ENCODE peak calls at places on chromosomes 2 and 18, in seven cellular contexts. One of them, this sample, is unnamed.

GRCh38 chr18:28136071-28136470 is 40.9 kb downstream of the CDH2 start:
- DNase-seq in H9: no peak
- DNase-seq in lower lobe of right lung: no peak
- DNase-seq in mucosa of descending colon: no peak
- DNase-seq in right lobe of liver: no peak
- DNase-seq in MG63: no peak
- DNase-seq in transverse colon: no peak
- DNase-seq in this sample: no peak

GRCh38 chr2:225534697-225535096 is 135.2 kb downstream of the NYAP2 start:
- DNase-seq in transverse colon: no peak
- DNase-seq in MG63: no peak
- DNase-seq in right lobe of liver: no peak
- DNase-seq in mucosa of descending colon: no peak
- DNase-seq in lower lobe of right lung: no peak
- DNase-seq in H9: no peak
- DNase-seq in this sample: no peak

GRCh38 chr2:106869512-106870276 is 16.3 kb downstream of the ST6GAL2 start:
- DNase-seq in mucosa of descending colon: no peak
- DNase-seq in transverse colon: no peak
- DNase-seq in right lobe of liver: no peak
- DNase-seq in H9: peak; percentile 38
- DNase-seq in MG63: no peak
- DNase-seq in lower lobe of right lung: no peak
- DNase-seq in this sample: no peak

GRCh38 chr2:222752731-222753130 is 81.3 kb downstream of the MOGAT1 start:
- DNase-seq in right lobe of liver: no peak
- DNase-seq in lower lobe of right lung: no peak
- DNase-seq in transverse colon: no peak
- DNase-seq in MG63: no peak
- DNase-seq in H9: no peak
- DNase-seq in mucosa of descending colon: no peak
- DNase-seq in this sample: no peak

GRCh38 chr2:85503611-85504433 is 35.1 kb upstream of the MAT2A start:
- DNase-seq in right lobe of liver: no peak
- DNase-seq in MG63: peak; percentile 97
- DNase-seq in H9: no peak
- DNase-seq in lower lobe of right lung: no peak
- DNase-seq in transverse colon: no peak
- DNase-seq in mucosa of descending colon: no peak
- DNase-seq in this sample: peak; percentile 76

GRCh38 chr2:225920621-225921020 is 521.1 kb downstream of the NYAP2 start:
- DNase-seq in MG63: no peak
- DNase-seq in transverse colon: no peak
- DNase-seq in right lobe of liver: no peak
- DNase-seq in H9: no peak
- DNase-seq in lower lobe of right lung: no peak
- DNase-seq in mucosa of descending colon: no peak
- DNase-seq in this sample: peak; percentile 76

GRCh38 chr2:42590176-42590575 is 21.7 kb downstream of the MTA3 start:
- DNase-seq in mucosa of descending colon: no peak
- DNase-seq in right lobe of liver: no peak
- DNase-seq in H9: no peak
- DNase-seq in MG63: no peak
- DNase-seq in transverse colon: no peak
- DNase-seq in lower lobe of right lung: no peak
- DNase-seq in this sample: no peak

GRCh38 chr2:31475692-31476091 is 61.1 kb upstream of the XDH start:
- DNase-seq in MG63: peak; percentile 32
- DNase-seq in H9: no peak
- DNase-seq in transverse colon: no peak
- DNase-seq in right lobe of liver: no peak
- DNase-seq in mucosa of descending colon: no peak
- DNase-seq in lower lobe of right lung: no peak
- DNase-seq in this sample: peak; percentile 61

GRCh38 chr2:141554810-141555209 is 576.0 kb downstream of the LRP1B start:
- DNase-seq in right lobe of liver: no peak
- DNase-seq in mucosa of descending colon: peak; percentile 7
- DNase-seq in lower lobe of right lung: no peak
- DNase-seq in MG63: no peak
- DNase-seq in H9: peak; percentile 34
- DNase-seq in transverse colon: no peak
- DNase-seq in this sample: peak; percentile 41

GRCh38 chr2:171999604-172000469 is at the start of gene METAP1D:
- DNase-seq in H9: peak; percentile 95
- DNase-seq in lower lobe of right lung: peak; percentile 94
- DNase-seq in MG63: peak; percentile 94
- DNase-seq in transverse colon: peak; percentile 92
- DNase-seq in right lobe of liver: peak; percentile 96
- DNase-seq in mucosa of descending colon: peak; percentile 90
- DNase-seq in this sample: peak; percentile 87

GRCh38 chr2:75053484-75054112 is 95.2 kb downstream of the POLE4 start:
- DNase-seq in transverse colon: peak; percentile 9
- DNase-seq in H9: peak; percentile 82
- DNase-seq in lower lobe of right lung: no peak
- DNase-seq in mucosa of descending colon: peak; percentile 35
- DNase-seq in MG63: peak; percentile 15
- DNase-seq in right lobe of liver: no peak
- DNase-seq in this sample: no peak

GRCh38 chr2:96923810-96924774 is 54.2 kb upstream of the SEMA4C start:
- DNase-seq in lower lobe of right lung: no peak
- DNase-seq in right lobe of liver: no peak
- DNase-seq in mucosa of descending colon: no peak
- DNase-seq in transverse colon: no peak
- DNase-seq in H9: no peak
- DNase-seq in MG63: no peak
- DNase-seq in this sample: no peak

GRCh38 chr2:69222984-69223658 is 163.9 kb downstream of the GFPT1 start:
- DNase-seq in transverse colon: peak; percentile 30
- DNase-seq in right lobe of liver: no peak
- DNase-seq in lower lobe of right lung: no peak
- DNase-seq in MG63: peak; percentile 62
- DNase-seq in mucosa of descending colon: peak; percentile 64
- DNase-seq in H9: no peak
- DNase-seq in this sample: peak; percentile 50

GRCh38 chr18:12621737-12622306 is 36.1 kb downstream of the SPIRE1 start:
- DNase-seq in MG63: peak; percentile 26
- DNase-seq in H9: no peak
- DNase-seq in lower lobe of right lung: no peak
- DNase-seq in right lobe of liver: no peak
- DNase-seq in mucosa of descending colon: no peak
- DNase-seq in transverse colon: no peak
- DNase-seq in this sample: peak; percentile 70

GRCh38 chr18:28065031-28065792 is 111.7 kb downstream of the CDH2 start:
- DNase-seq in lower lobe of right lung: no peak
- DNase-seq in mucosa of descending colon: no peak
- DNase-seq in transverse colon: no peak
- DNase-seq in H9: no peak
- DNase-seq in right lobe of liver: no peak
- DNase-seq in MG63: no peak
- DNase-seq in this sample: peak; percentile 44

GRCh38 chr2:22893773-22894517 is 491.0 kb upstream of the KLHL29 start:
- DNase-seq in mucosa of descending colon: no peak
- DNase-seq in right lobe of liver: no peak
- DNase-seq in MG63: no peak
- DNase-seq in transverse colon: no peak
- DNase-seq in lower lobe of right lung: no peak
- DNase-seq in H9: no peak
- DNase-seq in this sample: no peak

GRCh38 chr2:88903744-88904353 is 212.4 kb downstream of the RPIA start:
- DNase-seq in MG63: no peak
- DNase-seq in mucosa of descending colon: peak; percentile 29
- DNase-seq in lower lobe of right lung: no peak
- DNase-seq in right lobe of liver: no peak
- DNase-seq in H9: no peak
- DNase-seq in transverse colon: no peak
- DNase-seq in this sample: peak; percentile 3

GRCh38 chr2:68362069-68362468 is 3.0 kb upstream of the PLEK start:
- DNase-seq in lower lobe of right lung: peak; percentile 88
- DNase-seq in right lobe of liver: peak; percentile 82
- DNase-seq in H9: peak; percentile 71
- DNase-seq in transverse colon: peak; percentile 81
- DNase-seq in mucosa of descending colon: peak; percentile 86
- DNase-seq in MG63: peak; percentile 43
- DNase-seq in this sample: peak; percentile 31

GRCh38 chr2:30282081-30282480 is 50.7 kb downstream of the LBH start:
- DNase-seq in MG63: no peak
- DNase-seq in transverse colon: peak; percentile 24
- DNase-seq in H9: no peak
- DNase-seq in right lobe of liver: no peak
- DNase-seq in mucosa of descending colon: no peak
- DNase-seq in lower lobe of right lung: no peak
- DNase-seq in this sample: no peak

GRCh38 chr2:82837588-82838304 is 1621.3 kb downstream of the SUCLG1 start:
- DNase-seq in MG63: peak; percentile 1
- DNase-seq in lower lobe of right lung: no peak
- DNase-seq in right lobe of liver: no peak
- DNase-seq in transverse colon: no peak
- DNase-seq in mucosa of descending colon: no peak
- DNase-seq in H9: no peak
- DNase-seq in this sample: peak; percentile 95

GRCh38 chr18:75358928-75359327 is 68.6 kb downstream of the SMIM21 start:
- DNase-seq in right lobe of liver: no peak
- DNase-seq in mucosa of descending colon: no peak
- DNase-seq in MG63: no peak
- DNase-seq in H9: no peak
- DNase-seq in lower lobe of right lung: no peak
- DNase-seq in transverse colon: no peak
- DNase-seq in this sample: no peak

GRCh38 chr2:191165190-191165643 is 14.4 kb upstream of the STAT4 start:
- DNase-seq in right lobe of liver: no peak
- DNase-seq in mucosa of descending colon: peak; percentile 49
- DNase-seq in lower lobe of right lung: no peak
- DNase-seq in MG63: no peak
- DNase-seq in H9: no peak
- DNase-seq in transverse colon: no peak
- DNase-seq in this sample: peak; percentile 85

GRCh38 chr2:240433973-240434727 is 1.3 kb upstream of the GPC1 start:
- DNase-seq in MG63: peak; percentile 91
- DNase-seq in transverse colon: peak; percentile 39
- DNase-seq in lower lobe of right lung: peak; percentile 47
- DNase-seq in H9: peak; percentile 24
- DNase-seq in mucosa of descending colon: no peak
- DNase-seq in right lobe of liver: peak; percentile 49
- DNase-seq in this sample: peak; percentile 97

GRCh38 chr18:29154758-29155725 is 978.1 kb upstream of the CDH2 start:
- DNase-seq in lower lobe of right lung: no peak
- DNase-seq in MG63: peak; percentile 72
- DNase-seq in transverse colon: no peak
- DNase-seq in mucosa of descending colon: no peak
- DNase-seq in right lobe of liver: no peak
- DNase-seq in H9: no peak
- DNase-seq in this sample: peak; percentile 95

GRCh38 chr2:165573534-165574461 is 104.3 kb downstream of the CSRNP3 start:
- DNase-seq in mucosa of descending colon: peak; percentile 64
- DNase-seq in H9: peak; percentile 91
- DNase-seq in right lobe of liver: peak; percentile 84
- DNase-seq in transverse colon: peak; percentile 43
- DNase-seq in lower lobe of right lung: peak; percentile 45
- DNase-seq in MG63: peak; percentile 15
- DNase-seq in this sample: peak; percentile 19

GRCh38 chr2:136067897-136068540 is 49.9 kb downstream of the CXCR4 start:
- DNase-seq in MG63: no peak
- DNase-seq in mucosa of descending colon: no peak
- DNase-seq in lower lobe of right lung: no peak
- DNase-seq in right lobe of liver: no peak
- DNase-seq in transverse colon: no peak
- DNase-seq in H9: no peak
- DNase-seq in this sample: no peak

GRCh38 chr2:136065907-136066306 is 52.0 kb downstream of the CXCR4 start:
- DNase-seq in mucosa of descending colon: no peak
- DNase-seq in H9: no peak
- DNase-seq in transverse colon: no peak
- DNase-seq in right lobe of liver: no peak
- DNase-seq in MG63: no peak
- DNase-seq in lower lobe of right lung: no peak
- DNase-seq in this sample: no peak

GRCh38 chr2:136070913-136071312 is 47.0 kb downstream of the CXCR4 start:
- DNase-seq in lower lobe of right lung: no peak
- DNase-seq in mucosa of descending colon: no peak
- DNase-seq in right lobe of liver: no peak
- DNase-seq in H9: no peak
- DNase-seq in MG63: no peak
- DNase-seq in transverse colon: no peak
- DNase-seq in this sample: no peak

GRCh38 chr2:136067465-136067864 is 50.5 kb downstream of the CXCR4 start:
- DNase-seq in right lobe of liver: no peak
- DNase-seq in mucosa of descending colon: no peak
- DNase-seq in H9: no peak
- DNase-seq in transverse colon: no peak
- DNase-seq in lower lobe of right lung: no peak
- DNase-seq in MG63: no peak
- DNase-seq in this sample: no peak

GRCh38 chr2:136068828-136069227 is 49.1 kb downstream of the CXCR4 start:
- DNase-seq in lower lobe of right lung: no peak
- DNase-seq in MG63: no peak
- DNase-seq in right lobe of liver: no peak
- DNase-seq in transverse colon: no peak
- DNase-seq in mucosa of descending colon: no peak
- DNase-seq in H9: no peak
- DNase-seq in this sample: no peak
- H3K9me3 ChIP-seq in lower lobe of right lung: no peaks in the 10 kb centered on the region
- H3K9me3 ChIP-seq in MG63: no peaks in the 10 kb centered on the region
- H3K9me3 ChIP-seq in right lobe of liver: no peaks in the 10 kb centered on the region
- H3K9me3 ChIP-seq in transverse colon: no peaks in the 10 kb centered on the region
- H3K9me3 ChIP-seq in mucosa of descending colon: no peaks in the 10 kb centered on the region
- H3K9me3 ChIP-seq in H9: no peaks in the 10 kb centered on the region
- H3K9me3 ChIP-seq in this sample: no peaks in the 10 kb centered on the region

GRCh38 chr2:159298967-159299366 is 12.5 kb upstream of the WDSUB1 start:
- DNase-seq in transverse colon: no peak
- DNase-seq in H9: no peak
- DNase-seq in right lobe of liver: no peak
- DNase-seq in mucosa of descending colon: no peak
- DNase-seq in lower lobe of right lung: no peak
- DNase-seq in MG63: no peak
- DNase-seq in this sample: peak; percentile 15
- H3K9me3 ChIP-seq in transverse colon: no peaks in the 10 kb centered on the region
- H3K9me3 ChIP-seq in H9: no peaks in the 10 kb centered on the region
- H3K9me3 ChIP-seq in right lobe of liver: no peaks in the 10 kb centered on the region
- H3K9me3 ChIP-seq in mucosa of descending colon: no peaks in the 10 kb centered on the region
- H3K9me3 ChIP-seq in lower lobe of right lung: no peaks in the 10 kb centered on the region
- H3K9me3 ChIP-seq in MG63: peaks cover 4% of the 10 kb centered on the region
- H3K9me3 ChIP-seq in this sample: no peaks in the 10 kb centered on the region

GRCh38 chr2:2932692-2933305 is 444.8 kb downstream of the EIPR1 start:
- DNase-seq in H9: no peak
- DNase-seq in lower lobe of right lung: no peak
- DNase-seq in transverse colon: no peak
- DNase-seq in right lobe of liver: no peak
- DNase-seq in mucosa of descending colon: no peak
- DNase-seq in MG63: no peak
- DNase-seq in this sample: no peak
- H3K9me3 ChIP-seq in H9: peaks cover 6% of the 10 kb centered on the region
- H3K9me3 ChIP-seq in lower lobe of right lung: peaks cover 4% of the 10 kb centered on the region
- H3K9me3 ChIP-seq in transverse colon: no peaks in the 10 kb centered on the region
- H3K9me3 ChIP-seq in right lobe of liver: no peaks in the 10 kb centered on the region
- H3K9me3 ChIP-seq in mucosa of descending colon: peaks cover 27% of the 10 kb centered on the region
- H3K9me3 ChIP-seq in MG63: no peaks in the 10 kb centered on the region
- H3K9me3 ChIP-seq in this sample: no peaks in the 10 kb centered on the region

DNA sequence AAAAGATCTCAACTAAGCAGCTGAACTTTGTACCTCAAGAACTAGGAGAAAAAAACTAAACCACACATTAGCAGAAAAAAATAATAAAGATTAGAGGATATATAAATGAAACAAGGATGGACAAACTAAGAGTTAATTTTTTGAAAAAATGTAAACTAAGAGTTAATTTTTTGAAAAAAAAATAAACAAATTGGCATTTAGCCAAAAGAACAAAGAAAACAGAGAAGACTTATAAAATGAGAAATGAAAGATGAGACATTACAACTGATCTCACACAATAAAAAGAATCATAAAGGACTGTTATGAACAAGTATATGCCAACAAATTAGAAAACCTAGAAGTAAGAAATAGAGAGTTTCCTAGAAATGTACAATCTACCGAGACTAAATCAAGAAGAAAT is 859.2 kb upstream of the GYPC start:
- DNase-seq in mucosa of descending colon: no peak
- DNase-seq in H9: no peak
- DNase-seq in lower lobe of right lung: no peak
- DNase-seq in MG63: no peak
- DNase-seq in transverse colon: no peak
- DNase-seq in right lobe of liver: no peak
- DNase-seq in this sample: no peak
- H3K9me3 ChIP-seq in mucosa of descending colon: no peaks in the 10 kb centered on the region
- H3K9me3 ChIP-seq in H9: no peaks in the 10 kb centered on the region
- H3K9me3 ChIP-seq in lower lobe of right lung: peaks cover 6% of the 10 kb centered on the region
- H3K9me3 ChIP-seq in MG63: peaks cover 2% of the 10 kb centered on the region
- H3K9me3 ChIP-seq in transverse colon: peaks cover 6% of the 10 kb centered on the region
- H3K9me3 ChIP-seq in right lobe of liver: no peaks in the 10 kb centered on the region
- H3K9me3 ChIP-seq in this sample: no peaks in the 10 kb centered on the region